ENCODE peak calls at places on chromosome 16, in eight cellular contexts. G is foreskin fibroblast, R is lower leg skin, V is GM12878, Y is left ventricle myocardium inferior, U is left lung, A is AG10803, F is ovary. D is an unnamed sample.

GRCh38 chr16:715448-716249 is 731 bp downstream of the METRN start:
- DNase-seq in Y (no peak), U (no peak), V (no peak), F (no peak), A (no peak), G (peak), R (no peak), D (no peak)

GRCh38 chr16:12225816-12226480 is 249.4 kb downstream of the SNX29 start:
- DNase-seq in Y (no peak), U (no peak), F (no peak), R (no peak), V (no peak), G (peak), A (peak), D (no peak)

GRCh38 chr16:11094075-11094593 is 149.8 kb downstream of the CLEC16A start:
- DNase-seq in V (peak), A (peak), R (no peak), U (peak), Y (no peak), F (no peak), G (peak), D (peak)

GRCh38 chr16:25812215-25812614 is 120.5 kb downstream of the HS3ST4 start:
- DNase-seq in F (no peak), Y (no peak), G (no peak), U (no peak), R (no peak), V (no peak), A (no peak), D (no peak)

GRCh38 chr16:9366048-9366969 is 274.9 kb downstream of the HAPSTR1 start:
- DNase-seq in U (no peak), F (no peak), G (no peak), V (no peak), R (peak), A (no peak), Y (no peak), D (no peak)

GRCh38 chr16:17784073-17784472 is 313.3 kb upstream of the XYLT1 start:
- DNase-seq in U (no peak), R (no peak), G (peak), F (no peak), Y (no peak), V (no peak), A (peak), D (peak)

GRCh38 chr16:25988089-25988488 is 296.3 kb downstream of the HS3ST4 start:
- DNase-seq in Y (no peak), A (no peak), G (no peak), U (no peak), R (no peak), F (no peak), V (no peak), D (no peak)

GRCh38 chr16:56201030-56201429 is 9.7 kb downstream of the GNAO1 start:
- DNase-seq in R (no peak), U (no peak), F (no peak), A (no peak), V (no peak), Y (no peak), G (no peak), D (no peak)

GRCh38 chr16:83911290-83911689 is 12.4 kb downstream of the MLYCD start:
- DNase-seq in V (no peak), A (no peak), U (no peak), Y (no peak), G (no peak), R (no peak), F (no peak), D (no peak)

GRCh38 chr16:72934661-72935403 is 113.1 kb downstream of the ZFHX3 start:
- DNase-seq in U (no peak), R (no peak), A (peak), F (no peak), G (peak), V (no peak), Y (no peak), D (peak)

GRCh38 chr16:27676807-27677206 is 126.9 kb downstream of the KATNIP start:
- DNase-seq in Y (no peak), R (no peak), G (peak), A (no peak), F (no peak), U (no peak), V (no peak), D (peak)

GRCh38 chr16:68433316-68433715 is 15.0 kb downstream of the SMPD3 start:
- DNase-seq in R (peak), Y (no peak), F (no peak), G (no peak), A (no peak), U (no peak), V (no peak), D (no peak)

GRCh38 chr16:30407794-30408534 is 558 bp downstream of the ZNF771 start:
- DNase-seq in U (no peak), R (no peak), G (peak), F (no peak), V (no peak), A (no peak), Y (no peak), D (no peak)

GRCh38 chr16:6016530-6017184 is 919.1 kb upstream of the EEF2KMT start:
- DNase-seq in G (no peak), U (no peak), R (no peak), A (no peak), V (no peak), Y (no peak), F (no peak), D (no peak)

GRCh38 chr16:50282010-50282538 is 15.7 kb downstream of the ADCY7 start:
- DNase-seq in A (peak), G (no peak), Y (peak), V (peak), U (peak), R (peak), F (no peak), D (peak)

GRCh38 chr16:60818471-60818870 is 1217.8 kb downstream of the CDH8 start:
- DNase-seq in F (no peak), V (no peak), A (peak), Y (no peak), U (no peak), G (no peak), R (no peak), D (no peak)

GRCh38 chr16:67176662-67177061 is 6.3 kb downstream of the NOL3 start:
- DNase-seq in V (no peak), A (no peak), U (no peak), Y (no peak), G (no peak), R (no peak), F (peak), D (no peak)

GRCh38 chr16:67173323-67173722 is 3.0 kb downstream of the NOL3 start:
- DNase-seq in U (no peak), G (no peak), F (no peak), R (no peak), A (no peak), Y (no peak), V (no peak), D (no peak)

GRCh38 chr16:67170948-67171649 is 761 bp downstream of the NOL3 start:
- DNase-seq in G (peak), Y (no peak), R (no peak), U (no peak), F (peak), V (no peak), A (peak), D (peak)

GRCh38 chr16:67174706-67175231 is 4.4 kb downstream of the NOL3 start:
- DNase-seq in G (no peak), F (peak), A (no peak), V (no peak), R (no peak), Y (no peak), U (no peak), D (no peak)

DNA sequence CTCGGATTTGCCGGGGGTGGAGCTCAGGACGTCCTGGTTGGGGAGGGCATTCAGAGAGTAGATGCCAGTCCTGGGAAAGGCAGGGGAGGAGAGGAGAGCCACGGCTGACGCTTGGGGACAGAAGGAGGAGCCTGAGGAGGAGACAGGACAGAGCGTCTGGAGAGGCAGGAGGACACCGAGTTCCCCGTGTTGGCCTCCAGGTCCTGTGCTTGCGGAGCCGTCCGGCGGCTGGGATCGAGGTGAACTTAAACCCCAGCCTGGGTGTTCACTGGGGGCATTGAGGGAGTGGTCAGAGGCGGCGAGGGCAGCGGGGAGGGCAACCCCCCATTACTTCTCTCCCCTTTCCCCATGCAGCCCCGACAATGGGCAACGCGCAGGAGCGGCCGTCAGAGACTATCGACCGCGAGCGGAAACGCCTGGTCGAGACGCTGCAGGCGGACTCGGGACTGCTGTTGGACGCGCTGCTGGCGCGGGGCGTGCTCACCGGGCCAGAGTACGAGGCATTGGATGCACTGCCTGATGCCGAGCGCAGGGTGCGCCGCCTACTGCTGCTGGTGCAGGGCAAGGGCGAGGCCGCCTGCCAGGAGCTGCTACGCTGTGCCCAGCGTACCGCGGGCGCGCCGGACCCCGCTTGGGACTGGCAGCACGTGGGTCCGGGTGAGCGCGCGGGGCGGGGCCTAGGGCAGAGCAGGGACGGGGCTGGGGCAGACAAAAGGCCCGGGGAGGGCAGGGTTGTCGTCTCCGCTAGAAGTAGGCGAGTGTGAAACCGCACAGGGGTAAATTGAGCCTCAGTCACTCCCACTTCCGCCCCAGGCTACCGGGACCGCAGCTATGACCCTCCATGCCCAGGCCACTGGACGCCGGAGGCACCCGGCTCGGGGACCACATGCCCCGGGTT is 3.7 kb downstream of the NOL3 start:
- DNase-seq in A (peak), G (peak), F (peak), Y (peak), R (peak), V (no peak), U (peak), D (peak)
- TF ChIP-seq CTCF in A (peak), G (peak), F (no peak), Y (peak), R (no peak), V (no peak), U (no peak), D (peak)

GRCh38 chr16:57283214-57283955 is 1.1 kb downstream of the PLLP start:
- DNase-seq in Y (no peak), U (no peak), G (no peak), F (no peak), A (no peak), V (no peak), R (no peak), D (no peak)

GRCh38 chr16:57284206-57284951 is at the start of gene PLLP:
- DNase-seq in R (no peak), U (no peak), V (no peak), Y (no peak), A (no peak), F (peak), G (peak), D (no peak)

GRCh38 chr16:57284952-57285263 is 436 bp upstream of the PLLP start:
- DNase-seq in U (no peak), Y (no peak), G (no peak), F (no peak), A (no peak), V (no peak), R (no peak), D (no peak)

GRCh38 chr16:57283956-57284205 is 591 bp downstream of the PLLP start:
- DNase-seq in F (no peak), Y (no peak), G (no peak), A (no peak), U (no peak), R (no peak), V (no peak), D (no peak)

GRCh38 chr16:57285379-57285778 is 907 bp upstream of the PLLP start:
- DNase-seq in G (no peak), A (no peak), R (no peak), Y (no peak), U (no peak), V (no peak), F (no peak), D (no peak)
- H3K4me3 ChIP-seq in G (no peak), A (no peak), R (no peak), Y (peak), U (no peak), V (no peak), F (no peak), D (no peak)

GRCh38 chr16:23597003-23597756 is 1.1 kb upstream of the NDUFAB1 start:
- DNase-seq in R (no peak), U (no peak), G (peak), Y (peak), V (no peak), F (peak), A (no peak), D (no peak)
- TF ChIP-seq CTCF in R (no peak), U (no peak), G (no peak), Y (peak), V (peak), F (no peak), A (no peak), D (no peak)

DNA sequence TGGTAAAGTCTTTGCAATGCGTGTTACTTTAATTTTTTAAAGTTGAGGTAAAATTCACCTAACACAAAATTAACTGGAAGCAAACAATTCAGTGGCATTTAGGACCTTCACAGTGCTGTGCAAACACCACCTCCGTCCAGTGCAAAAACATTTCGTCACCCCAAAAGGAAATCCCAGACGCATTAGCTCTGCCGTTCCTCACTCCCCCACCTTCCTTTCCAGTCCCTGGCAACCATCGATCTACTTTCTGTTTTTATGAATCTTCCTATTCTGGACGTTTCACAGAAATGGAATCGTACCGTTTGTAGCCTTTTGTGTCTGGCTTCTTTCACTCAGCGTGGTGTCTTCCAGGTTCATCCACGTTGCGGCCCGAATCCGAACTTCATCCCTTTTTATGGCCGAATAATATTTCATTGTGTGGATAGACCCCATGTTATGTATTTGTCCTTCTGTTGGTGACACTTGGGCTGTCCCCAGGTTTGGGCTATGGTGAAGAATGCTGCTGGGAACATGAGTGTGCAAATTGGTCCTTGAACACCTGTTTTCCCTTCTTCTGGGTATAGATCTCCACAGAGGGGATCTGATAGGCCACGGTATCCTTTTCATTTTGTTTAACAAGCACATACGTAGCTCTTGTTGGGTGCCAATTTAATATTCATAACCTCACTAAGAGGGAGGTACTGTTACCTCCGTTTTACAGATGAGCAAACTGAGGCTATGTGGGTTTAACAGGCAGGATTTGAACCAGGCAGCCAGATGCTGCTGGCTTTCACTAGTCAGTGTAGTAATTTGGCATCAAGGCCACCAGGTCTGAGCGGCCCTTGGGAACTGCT is 232.0 kb upstream of the GSE1 start:
- DNase-seq in Y (no peak), A (no peak), R (no peak), F (no peak), V (no peak), G (no peak), U (no peak), D (no peak)
- H3K4me3 ChIP-seq in Y (no peak), A (no peak), R (no peak), F (no peak), V (no peak), G (no peak), U (no peak), D (no peak)

GRCh38 chr16:81879625-81880024 is 100.5 kb downstream of the PLCG2 start:
- DNase-seq in V (no peak), A (no peak), U (no peak), Y (no peak), F (no peak), R (no peak), G (no peak), D (no peak)
- TF ChIP-seq CTCF in V (peak), A (no peak), U (no peak), Y (peak), F (no peak), R (no peak), G (no peak), D (no peak)

GRCh38 chr16:49277766-49278566 is 3.7 kb downstream of the CBLN1 start:
- DNase-seq in Y (no peak), R (no peak), V (no peak), F (no peak), A (no peak), G (peak), U (no peak), D (no peak)

GRCh38 chr16:49280861-49281331 is 742 bp downstream of the CBLN1 start:
- DNase-seq in A (no peak), R (no peak), U (no peak), V (no peak), Y (no peak), F (no peak), G (no peak), D (no peak)

GRCh38 chr16:49280022-49280741 is 1.5 kb downstream of the CBLN1 start:
- DNase-seq in G (no peak), F (no peak), R (no peak), V (no peak), U (no peak), A (no peak), Y (no peak), D (no peak)

GRCh38 chr16:49278567-49278827 is 3.1 kb downstream of the CBLN1 start:
- DNase-seq in U (no peak), V (no peak), F (no peak), R (no peak), Y (no peak), A (no peak), G (no peak), D (no peak)

GRCh38 chr16:49278944-49279725 is 2.5 kb downstream of the CBLN1 start:
- DNase-seq in U (no peak), R (no peak), V (no peak), A (no peak), G (no peak), F (no peak), Y (no peak), D (no peak)
- H3K4me3 ChIP-seq in U (no peak), R (no peak), V (no peak), A (no peak), G (no peak), F (no peak), Y (peak), D (no peak)

DNA sequence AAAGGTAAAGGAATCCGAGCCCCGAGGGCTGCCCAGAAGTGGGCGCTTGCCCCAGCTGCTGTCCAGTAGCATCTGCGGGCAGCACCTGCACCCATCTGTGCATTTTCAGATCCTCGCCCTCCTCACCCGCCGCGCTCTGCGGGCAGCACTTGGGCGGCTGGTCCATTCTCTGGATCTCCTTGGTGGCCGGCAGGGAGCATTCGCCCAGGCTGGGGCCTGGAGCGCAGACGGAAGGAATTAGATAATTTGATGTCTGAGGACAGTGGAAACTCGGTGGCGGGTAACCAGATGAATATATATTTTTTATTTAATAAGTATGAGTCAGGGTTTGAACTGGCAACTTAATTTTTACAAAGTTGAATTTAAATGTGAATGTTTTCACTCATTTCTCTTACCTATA is 88.5 kb downstream of the NPIPB11 start:
- DNase-seq in Y (no peak), U (no peak), G (no peak), R (peak), V (no peak), A (no peak), F (peak), D (no peak)
- TF ChIP-seq CTCF in Y (peak), U (no peak), G (no peak), R (no peak), V (no peak), A (peak), F (no peak), D (no peak)

DNA sequence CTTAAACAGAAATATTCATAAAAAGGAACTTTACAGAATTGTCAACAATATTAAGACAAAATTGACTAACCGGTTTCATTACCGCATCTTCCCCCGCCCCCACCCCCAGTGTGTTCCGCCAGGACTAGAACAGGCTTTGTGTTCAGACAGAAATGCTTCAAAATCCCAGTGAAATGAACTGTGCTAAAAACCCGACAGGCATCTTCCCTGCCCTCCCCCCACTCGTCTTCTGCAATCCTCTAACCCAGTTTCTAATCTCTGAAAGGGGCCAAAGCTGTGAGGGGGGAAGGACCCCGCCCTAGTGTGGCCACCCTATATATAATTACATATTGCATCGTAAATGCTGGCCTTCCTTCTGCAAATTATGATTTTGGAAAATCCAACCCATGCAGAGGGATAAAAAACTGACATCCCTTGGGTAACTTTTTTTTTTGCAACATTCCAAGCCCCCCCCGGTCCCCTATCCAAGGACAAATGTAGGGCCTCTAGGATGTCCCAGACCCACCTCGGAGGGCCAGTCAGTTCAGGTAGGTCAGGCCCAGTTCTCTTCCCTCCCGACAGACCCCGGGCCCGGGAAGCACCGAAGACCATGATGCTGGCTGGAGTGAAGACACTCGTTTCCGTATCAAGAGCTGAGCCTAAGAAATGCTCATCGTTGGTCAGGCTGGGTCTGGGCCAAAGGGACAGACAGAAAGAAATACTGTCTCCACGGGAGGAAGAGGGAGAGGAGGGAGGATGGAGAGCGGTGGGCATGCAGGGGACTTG is 1.2 kb upstream of the ROGDI start:
- DNase-seq in Y (no peak), F (no peak), U (no peak), V (no peak), G (peak), A (no peak), R (no peak), D (peak)
- H3K4me3 ChIP-seq in Y (peak), F (no peak), U (peak), V (no peak), G (no peak), A (no peak), R (no peak), D (no peak)